ENCODE peak calls at places on chromosomes 2 and 18, in ten cellular contexts. Y, X, K, E, P, V, Q, S, G and F are unnamed samples.
A peak's percentile ranks its signal among the peaks of the same experiment; 100 is the strongest.

GRCh38 chr2:207747653-207748560 is 21.8 kb downstream of the FZD5 start:
- DNase-seq in Y (no peak), X (no peak), K (no peak), E (no peak), P (no peak), V (peak; percentile 45), Q (no peak), S (no peak), G (peak; percentile 84), F (no peak)

GRCh38 chr2:181396575-181397062 is 60.6 kb upstream of the ITGA4 start:
- DNase-seq in Y (no peak), X (no peak), K (no peak), E (no peak), P (no peak), V (peak; percentile 12), Q (no peak), S (peak; percentile 14), G (no peak), F (no peak)

GRCh38 chr2:63425079-63425416 is 163.2 kb downstream of the WDPCP start:
- DNase-seq in Y (no peak), X (no peak), K (no peak), E (no peak), P (no peak), V (no peak), Q (no peak), S (no peak), G (no peak), F (no peak)

GRCh38 chr2:228140934-228141528 is 40.5 kb downstream of the SPHKAP start:
- DNase-seq in Y (no peak), X (no peak), K (no peak), E (no peak), P (no peak), V (no peak), Q (no peak), S (no peak), G (no peak), F (no peak)

GRCh38 chr2:231017250-231017636 is 20.1 kb upstream of the C2orf72 start:
- DNase-seq in Y (no peak), X (no peak), K (no peak), E (no peak), P (no peak), V (no peak), Q (no peak), S (no peak), G (no peak), F (no peak)

GRCh38 chr18:2958819-2959298 is 54.1 kb downstream of the LPIN2 start:
- DNase-seq in Y (no peak), X (no peak), K (no peak), E (no peak), P (no peak), V (peak; percentile 81), Q (no peak), S (peak; percentile 79), G (peak; percentile 63), F (no peak)

GRCh38 chr18:46542545-46542944 is 114.5 kb downstream of the LOXHD1 start:
- DNase-seq in Y (no peak), X (peak; percentile 55), K (peak; percentile 24), E (no peak), P (no peak), V (no peak), Q (no peak), S (peak; percentile 34), G (no peak), F (no peak)

GRCh38 chr18:2274613-2275012 is 296.7 kb downstream of the METTL4 start:
- DNase-seq in Y (no peak), X (no peak), K (no peak), E (no peak), P (no peak), V (no peak), Q (no peak), S (peak; percentile 3), G (no peak), F (no peak)

GRCh38 chr2:27723372-27724144 is 48.0 kb upstream of the MRPL33 start:
- DNase-seq in Y (peak; percentile 75), X (peak; percentile 83), K (peak; percentile 51), E (peak; percentile 33), P (no peak), V (peak; percentile 76), Q (no peak), S (peak; percentile 91), G (peak; percentile 75), F (peak; percentile 72)

GRCh38 chr2:67260348-67261277 is 136.5 kb upstream of the ETAA1 start:
- DNase-seq in Y (peak; percentile 76), X (no peak), K (peak; percentile 85), E (no peak), P (peak; percentile 80), V (peak; percentile 100), Q (no peak), S (peak; percentile 99), G (peak; percentile 100), F (peak; percentile 79)

GRCh38 chr2:241636983-241637232 is at the start of gene THAP4:
- DNase-seq in Y (peak; percentile 69), X (no peak), K (no peak), E (no peak), P (no peak), V (no peak), Q (no peak), S (peak; percentile 89), G (no peak), F (peak; percentile 75)

GRCh38 chr2:12686708-12687107 is 30.0 kb upstream of the TRIB2 start:
- DNase-seq in Y (no peak), X (no peak), K (no peak), E (no peak), P (no peak), V (no peak), Q (no peak), S (peak; percentile 62), G (no peak), F (no peak)

GRCh38 chr2:142974288-142975024 is 97.0 kb downstream of the KYNU start:
- DNase-seq in Y (no peak), X (no peak), K (peak; percentile 89), E (no peak), P (no peak), V (peak; percentile 37), Q (no peak), S (peak; percentile 39), G (peak; percentile 55), F (no peak)

GRCh38 chr2:239926587-239927234 is 98.4 kb downstream of the NDUFA10 start:
- DNase-seq in Y (no peak), X (peak; percentile 4), K (no peak), E (no peak), P (no peak), V (no peak), Q (no peak), S (peak; percentile 36), G (peak; percentile 38), F (no peak)

GRCh38 chr2:109411648-109412325 is 202.0 kb downstream of the SEPTIN10 start:
- DNase-seq in Y (no peak), X (no peak), K (no peak), E (no peak), P (no peak), V (no peak), Q (no peak), S (no peak), G (no peak), F (no peak)

GRCh38 chr2:231199219-231199618 is 788 bp downstream of the ARMC9 start:
- DNase-seq in Y (no peak), X (no peak), K (peak; percentile 42), E (no peak), P (no peak), V (peak; percentile 26), Q (no peak), S (peak; percentile 84), G (peak; percentile 52), F (no peak)

GRCh38 chr2:61898810-61899209 is 6.7 kb upstream of the COMMD1 start:
- DNase-seq in Y (no peak), X (peak; percentile 32), K (peak; percentile 11), E (no peak), P (no peak), V (peak; percentile 31), Q (no peak), S (peak; percentile 47), G (peak; percentile 31), F (no peak)

GRCh38 chr2:227450921-227451654 is 20.9 kb upstream of the AGFG1 start:
- DNase-seq in Y (no peak), X (no peak), K (no peak), E (no peak), P (no peak), V (no peak), Q (no peak), S (peak; percentile 59), G (no peak), F (no peak)

DNA sequence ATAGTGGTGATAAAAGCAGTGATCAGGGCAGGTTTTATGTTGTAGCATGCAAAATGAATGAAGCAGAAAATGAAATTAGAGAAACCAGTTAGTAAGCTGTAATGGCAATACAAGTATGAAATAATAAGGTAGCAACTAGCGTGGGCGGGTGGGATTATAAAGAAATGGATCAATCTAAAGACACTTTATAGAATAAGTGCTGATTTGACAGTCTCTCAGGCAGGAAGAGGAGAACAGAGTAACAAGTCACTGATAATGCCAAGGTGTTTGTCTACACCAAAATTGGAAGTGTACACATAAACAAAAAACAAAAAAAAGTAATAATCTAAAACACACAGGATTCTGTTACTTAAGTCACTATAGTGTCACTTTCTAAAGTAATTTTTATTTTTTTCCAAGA is 51.0 kb upstream of the PCBP1 start:
- DNase-seq in Y (no peak), X (no peak), K (no peak), E (no peak), P (no peak), V (no peak), Q (no peak), S (no peak), G (no peak), F (no peak)
- H3K27ac ChIP-seq in Y (no peak overlapping the region), X (no peak overlapping the region), K (no peak overlapping the region), E (no peak overlapping the region), P (no peak overlapping the region), V (no peak overlapping the region), Q (no peak overlapping the region), S (no peak overlapping the region), G (no peak overlapping the region), F (no peak overlapping the region)

DNA sequence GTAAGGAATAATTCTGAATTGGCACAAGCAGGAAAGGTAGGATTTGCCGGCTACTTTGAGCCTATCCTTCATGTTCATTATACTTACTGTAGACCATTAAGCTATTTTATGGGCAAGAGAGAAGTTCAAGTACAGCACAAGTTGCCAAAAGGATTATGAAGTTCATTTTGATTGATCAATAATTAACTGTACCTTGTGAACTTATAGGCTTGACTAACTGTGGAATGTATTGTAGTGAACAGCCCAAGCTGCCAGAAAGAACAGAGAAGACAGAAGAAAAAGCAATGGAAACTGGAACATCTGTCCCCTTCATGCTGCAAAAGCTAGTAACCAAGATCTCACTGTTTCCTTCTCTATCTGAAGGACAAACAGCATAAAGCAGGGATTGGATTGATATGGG is 810.1 kb upstream of the ZEB2 start:
- DNase-seq in Y (no peak), X (no peak), K (no peak), E (no peak), P (no peak), V (no peak), Q (no peak), S (no peak), G (no peak), F (no peak)
- H3K27ac ChIP-seq in Y (no peak overlapping the region), X (no peak overlapping the region), K (no peak overlapping the region), E (no peak overlapping the region), P (no peak overlapping the region), V (no peak overlapping the region), Q (no peak overlapping the region), S (no peak overlapping the region), G (no peak overlapping the region), F (no peak overlapping the region)

GRCh38 chr2:123717616-123718279 is 307.3 kb upstream of the CNTNAP5 start:
- DNase-seq in Y (no peak), X (no peak), K (no peak), E (no peak), P (no peak), V (no peak), Q (no peak), S (no peak), G (no peak), F (no peak)
- H3K27ac ChIP-seq in Y (no peak overlapping the region), X (no peak overlapping the region), K (no peak overlapping the region), E (no peak overlapping the region), P (no peak overlapping the region), V (no peak overlapping the region), Q (no peak overlapping the region), S (no peak overlapping the region), G (no peak overlapping the region), F (no peak overlapping the region)

GRCh38 chr2:223054193-223054781 is 2.3 kb downstream of the KCNE4 start:
- DNase-seq in Y (peak; percentile 77), X (no peak), K (no peak), E (no peak), P (no peak), V (peak; percentile 83), Q (no peak), S (peak; percentile 82), G (peak; percentile 76), F (peak; percentile 76)
- H3K27ac ChIP-seq in Y (peak overlapping the region; percentile 75), X (no peak overlapping the region), K (no peak overlapping the region), E (no peak overlapping the region), P (peak overlapping the region; percentile 94), V (peak overlapping the region; percentile 88), Q (peak overlapping the region; percentile 59), S (peak overlapping the region; percentile 84), G (peak overlapping the region; percentile 89), F (peak overlapping the region; percentile 88)